ENCODE peak calls at places on chromosomes 13 and 19, in nine cellular contexts. G is activated CD8-positive, alpha-beta memory T cell treated with anti-CD3 and anti-CD28 coated beads for 24 hours; C is CD4-positive, alpha-beta T cell; A is fibroblast of pulmonary artery; F is NCI-H1105; L is PC-9; W is Daoy; D is germinal center; R is NCI-H2029 treated with DMSO at 0.1 percent for 48 hours. P is an unnamed sample.

GRCh38 chr13:112353856-112354255 is 22.3 kb upstream of the SPACA7 start:
- DNase-seq in G (no peak), C (no peak), A (no peak), F (no peak), L (no peak), W (no peak), D (no peak), R (no peak), P (no peak)

GRCh38 chr13:80139196-80139595 is 201.7 kb downstream of the SPRY2 start:
- DNase-seq in G (no peak), C (no peak), A (no peak), F (no peak), L (no peak), W (no peak), D (no peak), R (no peak), P (no peak)

GRCh38 chr13:26042781-26043180 is 9.0 kb downstream of the SHISA2 start:
- DNase-seq in G (no peak), C (no peak), A (no peak), F (no peak), L (no peak), W (no peak), D (no peak), R (no peak), P (no peak)

GRCh38 chr19:3671680-3672574 is 28.3 kb downstream of the PIP5K1C start:
- DNase-seq in G (peak; percentile 80), C (no peak), A (peak; percentile 45), F (no peak), L (no peak), W (no peak), D (no peak), R (no peak), P (no peak)

GRCh38 chr13:29801737-29802305 is 48.6 kb downstream of the UBL3 start:
- DNase-seq in G (no peak), C (no peak), A (peak; percentile 18), F (no peak), L (no peak), W (no peak), D (no peak), R (no peak), P (no peak)

GRCh38 chr13:41470187-41470586 is 12.8 kb downstream of the RGCC start:
- DNase-seq in G (no peak), C (no peak), A (no peak), F (no peak), L (no peak), W (no peak), D (no peak), R (no peak), P (no peak)

GRCh38 chr19:1066748-1067340 is at the start of gene ARHGAP45:
- DNase-seq in G (peak; percentile 91), C (peak; percentile 82), A (no peak), F (no peak), L (peak; percentile 36), W (no peak), D (peak; percentile 78), R (no peak), P (no peak)

GRCh38 chr13:40668335-40668734 is 1.9 kb upstream of the FOXO1 start:
- DNase-seq in G (peak; percentile 70), C (peak; percentile 24), A (no peak), F (no peak), L (no peak), W (peak; percentile 18), D (peak; percentile 82), R (no peak), P (no peak)

GRCh38 chr19:641702-642101 is 2.0 kb downstream of the FGF22 start:
- DNase-seq in G (no peak), C (no peak), A (no peak), F (no peak), L (no peak), W (no peak), D (no peak), R (no peak), P (no peak)

GRCh38 chr13:113589251-113589960 is 4.9 kb downstream of the TFDP1 start:
- DNase-seq in G (peak; percentile 48), C (no peak), A (no peak), F (no peak), L (no peak), W (no peak), D (no peak), R (no peak), P (no peak)

GRCh38 chr19:45405435-45406164 is 731 bp upstream of the PPP1R13L start:
- DNase-seq in G (peak; percentile 91), C (peak; percentile 81), A (peak; percentile 92), F (peak; percentile 80), L (peak; percentile 94), W (peak; percentile 95), D (peak; percentile 90), R (peak; percentile 56), P (peak; percentile 72)

GRCh38 chr13:113491418-113491883 is 940 bp upstream of the DCUN1D2 start:
- DNase-seq in G (no peak), C (no peak), A (no peak), F (no peak), L (peak; percentile 15), W (peak; percentile 22), D (peak; percentile 27), R (no peak), P (no peak)

GRCh38 chr13:59677966-59678814 is 485.5 kb downstream of the DIAPH3 start:
- DNase-seq in G (no peak), C (no peak), A (peak; percentile 87), F (peak; percentile 45), L (no peak), W (no peak), D (peak; percentile 14), R (peak; percentile 3), P (peak; percentile 2)

GRCh38 chr19:37114001-37114400 is 35.8 kb downstream of the ZNF420 start:
- DNase-seq in G (no peak), C (no peak), A (no peak), F (no peak), L (no peak), W (no peak), D (peak; percentile 9), R (no peak), P (no peak)